ENCODE peak calls at places on chromosome 13, in four cellular contexts. J is K562, E is HCT116, A is HepG2. Y is an unnamed sample.

GRCh38 chr13:31629085-31629785 is 110.1 kb upstream of the RXFP2 start:
- DNase-seq in J (no peak), E (no peak), A (no peak), Y (no peak)

GRCh38 chr13:98576963-98577822 is at the start of gene STK24:
- DNase-seq in J (peak), E (no peak), A (peak), Y (no peak)

GRCh38 chr13:31909889-31910551 is 121.6 kb upstream of the FRY start:
- DNase-seq in J (peak), E (peak), A (peak), Y (peak)

GRCh38 chr13:110759710-110760109 is 46.2 kb downstream of the ING1 start:
- DNase-seq in J (no peak), E (no peak), A (no peak), Y (no peak)

GRCh38 chr13:75180805-75181455 is 301.0 kb downstream of the TBC1D4 start:
- DNase-seq in J (no peak), E (no peak), A (no peak), Y (no peak)

GRCh38 chr13:99356216-99357089 is 49.3 kb upstream of the GPR183 start:
- DNase-seq in J (peak), E (no peak), A (no peak), Y (no peak)

GRCh38 chr13:103878891-103879605 is 812.8 kb upstream of the SLC10A2 start:
- DNase-seq in J (no peak), E (no peak), A (no peak), Y (no peak)

GRCh38 chr13:32471187-32471922 is 43.4 kb upstream of the N4BP2L1 start:
- DNase-seq in J (peak), E (no peak), A (no peak), Y (no peak)

GRCh38 chr13:57624565-57625435 is 6.7 kb upstream of the PCDH17 start:
- DNase-seq in J (peak), E (no peak), A (peak), Y (no peak)

GRCh38 chr13:98089826-98090225 is 53.1 kb upstream of the FARP1 start:
- DNase-seq in J (no peak), E (no peak), A (no peak), Y (no peak)

GRCh38 chr13:101325423-101325822 is 90.9 kb downstream of the NALCN start:
- DNase-seq in J (no peak), E (no peak), A (no peak), Y (no peak)

GRCh38 chr13:101982903-101983302 is 418.9 kb downstream of the FGF14 start:
- DNase-seq in J (no peak), E (no peak), A (no peak), Y (no peak)

GRCh38 chr13:98507060-98507797 is 69.7 kb downstream of the STK24 start:
- DNase-seq in J (peak), E (no peak), A (peak), Y (no peak)

GRCh38 chr13:78978381-78978998 is 319.5 kb upstream of the OBI1 start:
- DNase-seq in J (peak), E (peak), A (peak), Y (peak)
- TF ChIP-seq TCF7L2 in J (no peak), E (no peak), A (no peak), Y (no peak)

GRCh38 chr13:39877134-39877533 is 221.7 kb downstream of the COG6 start:
- DNase-seq in J (no peak), E (no peak), A (no peak), Y (no peak)

GRCh38 chr13:39881383-39881782 is 225.9 kb downstream of the COG6 start:
- DNase-seq in J (no peak), E (no peak), A (no peak), Y (no peak)

GRCh38 chr13:39876258-39876657 is 220.8 kb downstream of the COG6 start:
- DNase-seq in J (no peak), E (no peak), A (no peak), Y (no peak)

GRCh38 chr13:39881887-39882286 is 226.4 kb downstream of the COG6 start:
- DNase-seq in J (no peak), E (no peak), A (no peak), Y (no peak)

DNA sequence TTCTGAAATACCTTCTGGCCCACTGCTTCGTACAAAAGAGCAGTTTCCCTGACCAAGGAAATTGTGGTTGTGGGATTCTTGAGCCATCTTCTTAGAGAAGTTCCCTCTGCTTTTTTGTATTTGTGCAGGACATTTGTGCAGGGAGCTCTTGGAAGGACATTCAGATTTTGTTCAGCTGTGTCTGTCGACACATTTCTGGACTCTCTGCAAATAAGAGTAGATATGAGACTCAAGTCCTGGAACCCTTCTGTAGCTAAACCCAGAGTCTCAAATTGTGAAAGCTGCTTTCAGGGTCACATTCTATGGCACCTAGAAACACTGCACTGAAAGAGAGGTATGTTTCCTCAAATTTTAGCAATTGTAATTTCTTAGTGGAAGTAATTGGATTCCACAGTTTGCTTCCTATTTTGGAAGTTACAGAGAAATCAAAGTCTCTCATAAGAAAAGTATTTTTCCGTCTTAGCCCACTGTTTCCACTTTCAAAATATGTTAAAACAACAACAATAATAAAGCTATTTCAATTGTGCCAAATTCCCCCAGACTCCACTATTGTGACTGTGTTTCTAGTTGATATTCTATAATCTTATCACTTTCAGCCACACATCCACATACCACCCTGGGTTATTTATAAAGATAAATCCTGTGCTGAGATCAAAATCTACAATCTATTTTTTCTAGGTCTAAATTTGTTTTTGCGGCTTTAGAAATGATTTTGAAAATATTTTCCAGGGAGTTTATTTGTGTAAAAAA is 224.0 kb downstream of the COG6 start:
- DNase-seq in J (no peak), E (no peak), A (no peak), Y (no peak)
- TF ChIP-seq TCF7L2 in J (no peak), E (no peak), A (no peak), Y (no peak)

GRCh38 chr13:27476943-27477681 is 26.7 kb upstream of the MTIF3 start:
- DNase-seq in J (no peak), E (no peak), A (peak), Y (peak)
- TF ChIP-seq TCF7L2 in J (no peak), E (no peak), A (no peak), Y (no peak)

DNA sequence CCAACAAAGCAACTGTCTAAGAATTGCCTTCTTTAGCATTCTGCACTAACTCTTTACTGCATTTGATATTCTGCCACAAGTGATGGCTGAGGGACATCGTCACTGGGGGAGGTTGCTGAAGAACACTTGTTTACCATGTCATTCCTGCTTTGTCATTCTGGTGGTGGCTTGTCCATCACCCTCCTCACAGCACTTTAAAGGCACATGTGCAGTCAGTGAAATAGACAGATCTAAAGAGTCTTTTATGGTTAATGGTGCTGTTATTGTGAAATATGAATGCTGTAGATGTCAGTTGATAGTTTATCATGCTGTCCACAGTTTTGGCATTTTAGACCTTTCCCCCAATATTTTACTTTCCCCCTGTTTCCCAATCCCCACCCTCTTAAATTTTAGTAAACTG is 120.9 kb upstream of the TSC22D1 start:
- DNase-seq in J (peak), E (no peak), A (no peak), Y (no peak)
- TF ChIP-seq TCF7L2 in J (no peak), E (no peak), A (no peak), Y (no peak)

GRCh38 chr13:23790591-23791170 is 98.5 kb downstream of the MIPEP start:
- DNase-seq in J (no peak), E (no peak), A (no peak), Y (no peak)
- TF ChIP-seq TCF7L2 in J (no peak), E (no peak), A (no peak), Y (no peak)

Y was measured in Panc1.